ENCODE peak calls at places on chromosome 21, in six cellular contexts. N, P, J, C, G and Z are unnamed samples.

GRCh38 chr21:43645414-43645891 is 13.8 kb downstream of the HSF2BP start:
- DNase-seq in N (peak), P (peak), J (peak), C (peak), G (no peak), Z (peak)

GRCh38 chr21:24428539-24429186 is 1178.6 kb downstream of the MRPL39 start:
- DNase-seq in N (no peak), P (no peak), J (no peak), C (no peak), G (no peak), Z (no peak)

GRCh38 chr21:45019887-45020537 is 54.4 kb upstream of the ADARB1 start:
- DNase-seq in N (no peak), P (no peak), J (no peak), C (no peak), G (no peak), Z (no peak)

GRCh38 chr21:45404726-45405270 is at the start of gene COL18A1:
- DNase-seq in N (peak), P (peak), J (no peak), C (peak), G (peak), Z (peak)

GRCh38 chr21:43981151-43981870 is 30.8 kb upstream of the TRAPPC10 start:
- DNase-seq in N (no peak), P (no peak), J (no peak), C (no peak), G (no peak), Z (no peak)

GRCh38 chr21:28823464-28823863 is 169.2 kb downstream of the LTN1 start:
- DNase-seq in N (no peak), P (no peak), J (no peak), C (no peak), G (no peak), Z (no peak)

GRCh38 chr21:35171385-35171784 is 122.3 kb upstream of the RUNX1 start:
- DNase-seq in N (no peak), P (no peak), J (no peak), C (no peak), G (no peak), Z (no peak)

GRCh38 chr21:44722701-44723100 is 11.3 kb upstream of the TSPEAR start:
- DNase-seq in N (no peak), P (no peak), J (no peak), C (no peak), G (peak), Z (peak)

GRCh38 chr21:42522771-42523170 is 9.1 kb downstream of the SLC37A1 start:
- DNase-seq in N (no peak), P (no peak), J (no peak), C (no peak), G (no peak), Z (no peak)

GRCh38 chr21:34908424-34909055 is 140.6 kb downstream of the RUNX1 start:
- DNase-seq in N (no peak), P (no peak), J (peak), C (no peak), G (no peak), Z (no peak)

GRCh38 chr21:25563399-25564116 is 43.7 kb downstream of the MRPL39 start:
- DNase-seq in N (no peak), P (no peak), J (no peak), C (peak), G (no peak), Z (no peak)

GRCh38 chr21:43959231-43960041 is 52.7 kb upstream of the TRAPPC10 start:
- DNase-seq in N (no peak), P (no peak), J (no peak), C (no peak), G (no peak), Z (no peak)

GRCh38 chr21:34517491-34518245 is 5.7 kb upstream of the KCNE1 start:
- DNase-seq in N (no peak), P (no peak), J (peak), C (peak), G (no peak), Z (no peak)

GRCh38 chr21:16634522-16634914 is 878.3 kb upstream of the CXADR start:
- DNase-seq in N (no peak), P (no peak), J (no peak), C (no peak), G (no peak), Z (peak)

GRCh38 chr21:35102488-35103407 is 53.6 kb upstream of the RUNX1 start:
- DNase-seq in N (no peak), P (peak), J (no peak), C (peak), G (no peak), Z (no peak)

GRCh38 chr21:35408401-35408800 is 359.3 kb upstream of the RUNX1 start:
- DNase-seq in N (no peak), P (peak), J (no peak), C (no peak), G (no peak), Z (no peak)

GRCh38 chr21:34639882-34640788 is 25.2 kb upstream of the RCAN1 start:
- DNase-seq in N (no peak), P (peak), J (no peak), C (peak), G (no peak), Z (no peak)

GRCh38 chr21:45163413-45164123 is 89.2 kb downstream of the ADARB1 start:
- DNase-seq in N (no peak), P (no peak), J (no peak), C (no peak), G (no peak), Z (peak)

GRCh38 chr21:45299026-45299863 is 11.6 kb upstream of the POFUT2 start:
- DNase-seq in N (no peak), P (no peak), J (no peak), C (peak), G (no peak), Z (no peak)

GRCh38 chr21:17045214-17045835 is 467.5 kb upstream of the CXADR start:
- DNase-seq in N (no peak), P (peak), J (no peak), C (peak), G (no peak), Z (no peak)

GRCh38 chr21:42505090-42505726 is 8.4 kb upstream of the SLC37A1 start:
- DNase-seq in N (no peak), P (no peak), J (no peak), C (no peak), G (no peak), Z (no peak)

GRCh38 chr21:25931791-25932190 is 197.0 kb downstream of the GABPA start:
- DNase-seq in N (no peak), P (no peak), J (no peak), C (no peak), G (no peak), Z (no peak)

DNA sequence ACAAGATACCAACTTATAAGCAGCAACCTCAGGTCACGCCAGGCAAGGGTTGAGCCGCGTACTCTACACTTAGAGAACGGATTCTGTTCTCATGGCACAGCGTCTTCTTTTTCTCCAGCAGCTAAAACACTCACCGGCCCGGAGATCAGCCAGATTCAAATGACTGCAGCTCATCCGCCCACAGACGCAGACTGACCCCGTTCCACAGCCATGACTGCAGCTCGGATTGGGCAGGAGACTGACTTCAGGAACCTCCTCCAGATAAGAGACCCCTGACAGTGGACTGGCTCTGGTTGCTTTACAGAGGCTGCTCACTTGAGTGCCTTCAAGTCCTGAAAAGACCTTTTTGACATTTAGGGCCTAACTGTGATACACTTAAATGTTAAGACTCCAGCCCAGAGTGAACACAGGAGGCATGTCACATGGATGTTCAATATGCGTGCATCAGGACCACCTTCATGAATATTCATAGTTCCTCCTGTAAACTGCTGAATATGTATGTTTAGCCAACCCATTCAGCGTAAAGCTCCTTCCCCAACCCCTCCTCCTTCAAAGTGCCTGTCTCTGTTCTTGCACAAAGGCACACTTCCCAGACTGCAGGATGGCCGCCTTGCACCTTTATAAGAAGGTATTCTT is 42.6 kb downstream of the BACE2 start:
- DNase-seq in N (no peak), P (peak), J (no peak), C (no peak), G (no peak), Z (no peak)
- H3K14ac ChIP-seq in N (no peak), P (no peak), J (no peak), C (no peak), G (no peak), Z (peak)

DNA sequence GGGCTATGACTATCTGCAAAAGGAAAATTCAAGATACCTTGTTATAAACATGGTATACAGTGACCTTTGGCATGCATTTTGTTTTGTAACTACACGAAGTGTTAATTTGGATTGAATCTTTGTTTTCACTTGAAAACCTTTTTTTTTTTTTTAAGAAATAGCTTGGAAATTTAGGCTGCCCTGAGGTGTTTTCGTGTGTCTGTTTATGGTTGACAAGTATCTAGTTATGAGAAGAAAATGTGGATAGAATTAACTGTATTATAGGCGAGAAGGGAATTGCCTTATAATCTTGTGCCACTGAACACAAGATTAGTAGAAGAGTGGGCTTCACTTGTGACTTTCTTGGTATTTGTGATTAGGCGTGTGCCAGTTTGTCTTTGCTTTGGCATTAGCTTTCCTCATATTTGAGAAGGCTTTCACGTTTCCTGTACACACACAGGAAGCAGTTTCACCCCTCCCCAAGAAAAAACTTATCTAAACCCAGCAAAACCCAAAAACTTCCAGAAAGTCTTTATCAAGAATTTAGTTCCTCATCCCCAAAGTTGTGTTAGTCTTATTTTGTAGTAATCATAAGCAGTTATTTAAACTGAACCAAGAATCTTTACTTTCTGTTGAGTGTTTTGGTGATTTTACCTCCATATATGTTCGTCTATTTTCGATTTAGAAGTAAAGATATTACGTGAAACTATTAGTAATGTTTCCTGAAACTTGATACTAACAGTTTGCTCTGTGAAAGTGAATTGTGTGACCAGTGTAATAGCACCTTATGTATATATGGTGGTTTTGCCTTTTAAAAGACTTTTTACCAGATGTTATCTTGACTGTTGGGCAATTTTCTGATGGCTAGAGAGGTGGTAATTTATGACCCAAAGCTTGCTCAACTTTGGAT is 3.8 kb downstream of the DYRK1A start:
- DNase-seq in N (no peak), P (peak), J (no peak), C (peak), G (no peak), Z (no peak)
- H3K9ac ChIP-seq in N (no peak), P (peak), J (no peak), C (peak), G (peak), Z (peak)

DNA sequence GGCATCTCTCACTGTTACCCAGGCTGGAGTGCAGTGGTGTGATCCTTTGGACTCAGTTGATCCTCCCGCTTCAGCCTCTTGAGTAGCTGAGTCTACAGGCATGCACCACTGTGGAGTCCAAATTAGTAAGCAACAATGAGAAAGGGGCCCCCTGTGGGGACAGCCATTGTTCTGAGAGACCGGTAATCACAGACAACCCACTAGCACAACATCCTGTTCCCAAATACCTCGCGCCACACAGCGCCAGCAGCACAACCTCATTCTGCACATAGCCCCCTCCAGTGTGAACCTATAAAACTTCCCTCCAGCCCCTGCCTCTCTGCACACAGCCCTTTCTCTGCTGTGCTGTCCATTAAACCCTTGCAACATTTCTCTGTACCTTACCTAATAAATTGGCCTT is 226.4 kb downstream of the DYRK1A start:
- DNase-seq in N (peak), P (no peak), J (no peak), C (no peak), G (peak), Z (peak)
- H4K8ac ChIP-seq in N (no peak), P (no peak), J (no peak), C (no peak), G (peak), Z (no peak)

GRCh38 chr21:33262921-33263320 is 3.2 kb upstream of the IL10RB start:
- DNase-seq in N (no peak), P (no peak), J (no peak), C (no peak), G (no peak), Z (no peak)

GRCh38 chr21:33259995-33260394 is 6.2 kb upstream of the IL10RB start:
- DNase-seq in N (no peak), P (no peak), J (no peak), C (no peak), G (no peak), Z (no peak)

GRCh38 chr21:33259428-33259827 is 6.7 kb upstream of the IL10RB start:
- DNase-seq in N (no peak), P (peak), J (no peak), C (peak), G (no peak), Z (no peak)

GRCh38 chr21:33264561-33264960 is 1.6 kb upstream of the IL10RB start:
- DNase-seq in N (no peak), P (no peak), J (no peak), C (no peak), G (no peak), Z (no peak)

GRCh38 chr21:33261635-33262034 is 4.5 kb upstream of the IL10RB start:
- DNase-seq in N (no peak), P (peak), J (no peak), C (peak), G (no peak), Z (no peak)
- H3K14ac ChIP-seq in N (no peak), P (peak), J (no peak), C (no peak), G (no peak), Z (no peak)

GRCh38 chr21:31340942-31341487 is 3.0 kb downstream of the TIAM1 start:
- DNase-seq in N (no peak), P (no peak), J (no peak), C (no peak), G (no peak), Z (no peak)
- H3K9ac ChIP-seq in N (no peak), P (no peak), J (no peak), C (no peak), G (no peak), Z (no peak)

GRCh38 chr21:38806153-38806941 is 618 bp downstream of the ETS2 start:
- DNase-seq in N (peak), P (no peak), J (no peak), C (no peak), G (peak), Z (no peak)
- H4K8ac ChIP-seq in N (no peak), P (peak), J (peak), C (peak), G (no peak), Z (no peak)

DNA sequence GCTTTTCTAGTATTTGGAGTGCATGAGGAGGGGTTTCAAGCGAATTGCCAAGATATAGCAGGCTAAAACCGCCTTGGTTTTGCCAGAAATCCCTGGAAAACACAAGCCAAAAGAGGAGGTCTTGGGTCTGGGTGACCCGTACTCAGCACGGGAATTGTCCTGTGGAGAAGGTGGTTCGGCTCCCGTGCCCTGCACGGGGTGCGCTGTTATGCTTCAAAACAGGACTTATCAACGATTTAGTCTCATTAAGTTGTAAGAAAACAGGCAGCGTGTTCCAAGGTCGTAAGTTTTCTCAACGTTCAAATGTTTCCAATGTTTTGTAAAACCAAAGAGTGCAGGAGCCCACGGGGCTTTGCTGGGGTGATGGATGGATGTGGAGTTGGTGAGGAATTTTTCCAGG is 75.3 kb upstream of the CLDN14 start:
- DNase-seq in N (no peak), P (no peak), J (no peak), C (no peak), G (peak), Z (no peak)
- H3K14ac ChIP-seq in N (no peak), P (no peak), J (no peak), C (no peak), G (no peak), Z (no peak)